ENCODE peak calls at places on chromosome 11, in five cellular contexts. H, T, B, O and P are unnamed samples.

GRCh38 chr11:60785806-60786361 is 751 bp downstream of the MS4A10 start:
- DNase-seq in H (no peak), T (no peak), B (peak; percentile 57), O (no peak), P (no peak)

GRCh38 chr11:18590573-18590972 is 2.0 kb upstream of the UEVLD start:
- DNase-seq in H (no peak), T (no peak), B (no peak), O (no peak), P (no peak)

GRCh38 chr11:67665537-67666302 is 8.7 kb downstream of the ALDH3B2 start:
- DNase-seq in H (no peak), T (no peak), B (no peak), O (no peak), P (no peak)

GRCh38 chr11:32852142-32852541 is 22.4 kb downstream of the PRRG4 start:
- DNase-seq in H (no peak), T (peak; percentile 8), B (peak; percentile 16), O (no peak), P (no peak)

GRCh38 chr11:75583710-75584658 is 21.9 kb downstream of the SERPINH1 start:
- DNase-seq in H (no peak), T (peak; percentile 87), B (peak; percentile 61), O (no peak), P (no peak)

GRCh38 chr11:23112987-23113886 is 253.0 kb upstream of the CCDC179 start:
- DNase-seq in H (no peak), T (peak; percentile 75), B (peak; percentile 63), O (no peak), P (peak; percentile 42)

GRCh38 chr11:107898270-107898669 is 30.0 kb upstream of the RAB39A start:
- DNase-seq in H (no peak), T (peak; percentile 51), B (peak; percentile 63), O (no peak), P (peak; percentile 12)

GRCh38 chr11:963852-964251 is 38.2 kb downstream of the AP2A2 start:
- DNase-seq in H (no peak), T (no peak), B (no peak), O (no peak), P (no peak)

GRCh38 chr11:62324738-62325556 is 12.3 kb upstream of the ASRGL1 start:
- DNase-seq in H (peak; percentile 37), T (peak; percentile 86), B (peak; percentile 18), O (peak; percentile 41), P (no peak)

GRCh38 chr11:1226981-1227550 is 4.2 kb downstream of the MUC5B start:
- DNase-seq in H (no peak), T (peak; percentile 25), B (peak; percentile 4), O (no peak), P (no peak)

GRCh38 chr11:64870893-64871849 is 7.2 kb downstream of the EHD1 start:
- DNase-seq in H (no peak), T (no peak), B (no peak), O (no peak), P (no peak)
- H3K4me3 ChIP-seq in H (peak overlapping the region; percentile 17), T (no peak overlapping the region), B (no peak overlapping the region), O (no peak overlapping the region), P (no peak overlapping the region)

GRCh38 chr11:33868646-33869461 is 23.0 kb downstream of the LMO2 start:
- DNase-seq in H (no peak), T (no peak), B (no peak), O (no peak), P (no peak)
- H3K4me3 ChIP-seq in H (peak overlapping the region; percentile 10), T (no peak overlapping the region), B (no peak overlapping the region), O (peak overlapping the region; percentile 71), P (peak overlapping the region; percentile 29)

GRCh38 chr11:68843703-68844312 is 2.1 kb upstream of the CPT1A start:
- DNase-seq in H (peak; percentile 76), T (peak; percentile 89), B (no peak), O (peak; percentile 67), P (no peak)

GRCh38 chr11:68843052-68843561 is 1.4 kb upstream of the CPT1A start:
- DNase-seq in H (peak; percentile 40), T (no peak), B (peak; percentile 29), O (no peak), P (no peak)

GRCh38 chr11:68844801-68845200 is 3.1 kb upstream of the CPT1A start:
- DNase-seq in H (no peak), T (no peak), B (no peak), O (no peak), P (no peak)

GRCh38 chr11:68845351-68846002 is 3.8 kb upstream of the CPT1A start:
- DNase-seq in H (no peak), T (no peak), B (no peak), O (no peak), P (no peak)

GRCh38 chr11:68844376-68844775 is 2.7 kb upstream of the CPT1A start:
- DNase-seq in H (no peak), T (no peak), B (no peak), O (no peak), P (no peak)
- H3K4me3 ChIP-seq in H (peak overlapping the region; percentile 95), T (no peak overlapping the region), B (no peak overlapping the region), O (no peak overlapping the region), P (no peak overlapping the region)

GRCh38 chr11:45079075-45079444 is 67.4 kb upstream of the PRDM11 start:
- DNase-seq in H (no peak), T (no peak), B (no peak), O (no peak), P (no peak)

GRCh38 chr11:45078236-45079074 is 68.0 kb upstream of the PRDM11 start:
- DNase-seq in H (no peak), T (no peak), B (no peak), O (no peak), P (no peak)

GRCh38 chr11:45076761-45077160 is 69.7 kb upstream of the PRDM11 start:
- DNase-seq in H (no peak), T (no peak), B (no peak), O (no peak), P (no peak)

GRCh38 chr11:45079943-45080719 is 66.3 kb upstream of the PRDM11 start:
- DNase-seq in H (peak; percentile 52), T (no peak), B (no peak), O (no peak), P (no peak)

GRCh38 chr11:45079567-45079942 is 66.9 kb upstream of the PRDM11 start:
- DNase-seq in H (no peak), T (no peak), B (no peak), O (no peak), P (no peak)
- H3K4me3 ChIP-seq in H (peak overlapping the region; percentile 25), T (no peak overlapping the region), B (no peak overlapping the region), O (no peak overlapping the region), P (no peak overlapping the region)

GRCh38 chr11:6385046-6385777 is 5.1 kb upstream of the SMPD1 start:
- DNase-seq in H (no peak), T (no peak), B (no peak), O (no peak), P (no peak)
- H3K4me3 ChIP-seq in H (no peak overlapping the region), T (no peak overlapping the region), B (no peak overlapping the region), O (no peak overlapping the region), P (no peak overlapping the region)

GRCh38 chr11:28837599-28837998 is 729.4 kb downstream of the METTL15 start:
- DNase-seq in H (no peak), T (no peak), B (no peak), O (no peak), P (no peak)

GRCh38 chr11:28838741-28839140 is 730.6 kb downstream of the METTL15 start:
- DNase-seq in H (no peak), T (no peak), B (peak; percentile 84), O (no peak), P (no peak)

DNA sequence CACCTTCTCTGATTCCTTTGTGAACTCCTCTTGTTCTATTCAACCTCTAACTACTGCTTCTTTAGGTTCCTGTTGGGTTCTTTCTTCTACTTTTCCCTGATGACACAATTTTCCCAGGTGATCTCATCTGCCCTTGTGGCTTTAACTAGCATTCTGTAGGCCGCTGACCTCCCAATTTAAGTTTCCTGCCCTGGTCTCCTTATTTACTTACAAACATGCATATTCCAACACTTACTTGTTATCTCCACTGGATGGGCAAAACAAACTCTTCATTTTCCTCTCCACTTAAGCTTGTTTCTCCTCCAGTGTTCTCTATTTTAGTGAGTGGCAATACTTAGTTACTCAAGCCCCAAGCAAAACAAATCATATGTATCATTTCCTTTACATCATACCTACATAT is 734.5 kb downstream of the METTL15 start:
- DNase-seq in H (no peak), T (peak; percentile 18), B (peak; percentile 15), O (no peak), P (no peak)
- H3K4me3 ChIP-seq in H (no peak overlapping the region), T (no peak overlapping the region), B (no peak overlapping the region), O (no peak overlapping the region), P (no peak overlapping the region)

GRCh38 chr11:27720277-27720830 is 20.1 kb upstream of the BDNF start:
- DNase-seq in H (no peak), T (peak; percentile 79), B (peak; percentile 68), O (no peak), P (no peak)
- H3K4me3 ChIP-seq in H (no peak overlapping the region), T (no peak overlapping the region), B (peak overlapping the region; percentile 0), O (peak overlapping the region; percentile 77), P (no peak overlapping the region)

GRCh38 chr11:33935005-33935404 is 43.1 kb upstream of the LMO2 start:
- DNase-seq in H (no peak), T (no peak), B (no peak), O (no peak), P (no peak)

GRCh38 chr11:33936057-33936456 is 44.2 kb upstream of the LMO2 start:
- DNase-seq in H (no peak), T (no peak), B (no peak), O (no peak), P (no peak)

GRCh38 chr11:33934450-33934849 is 42.6 kb upstream of the LMO2 start:
- DNase-seq in H (no peak), T (no peak), B (no peak), O (no peak), P (no peak)

GRCh38 chr11:33935466-33935865 is 43.6 kb upstream of the LMO2 start:
- DNase-seq in H (no peak), T (no peak), B (no peak), O (no peak), P (no peak)

GRCh38 chr11:33936745-33937612 is 45.1 kb upstream of the LMO2 start:
- DNase-seq in H (no peak), T (peak; percentile 31), B (peak; percentile 55), O (no peak), P (no peak)
- H3K4me3 ChIP-seq in H (no peak overlapping the region), T (no peak overlapping the region), B (no peak overlapping the region), O (no peak overlapping the region), P (no peak overlapping the region)